ENCODE peak calls at places on chromosomes 12 and 14, in four cellular contexts. One of them, this sample, is unnamed. For H3K4me1, the result is how much of the 10 kb centered on the place peaks cover.

GRCh38 chr14:98167253-98167652 is 1104.7 kb downstream of the BCL11B start:
- DNase-seq in H1: no peak
- DNase-seq in IMR-90: no peak
- DNase-seq in mesendoderm: no peak
- DNase-seq in this sample: no peak

GRCh38 chr14:43475762-43476161 is 1031.3 kb downstream of the FSCB start:
- DNase-seq in mesendoderm: no peak
- DNase-seq in IMR-90: no peak
- DNase-seq in H1: no peak
- DNase-seq in this sample: no peak

GRCh38 chr14:54483848-54484247 is 4.9 kb downstream of the GMFB start:
- DNase-seq in H1: no peak
- DNase-seq in mesendoderm: no peak
- DNase-seq in IMR-90: no peak
- DNase-seq in this sample: no peak

GRCh38 chr14:73272393-73272792 is 35.1 kb downstream of the PAPLN start:
- DNase-seq in H1: no peak
- DNase-seq in mesendoderm: no peak
- DNase-seq in IMR-90: no peak
- DNase-seq in this sample: no peak

GRCh38 chr12:57165741-57166140 is 18.3 kb upstream of the LRP1-AS start:
- DNase-seq in IMR-90: no peak
- DNase-seq in mesendoderm: no peak
- DNase-seq in H1: no peak
- DNase-seq in this sample: no peak

GRCh38 chr12:64780220-64780530 is 21.0 kb upstream of the GNS start:
- DNase-seq in mesendoderm: no peak
- DNase-seq in IMR-90: no peak
- DNase-seq in H1: peak
- DNase-seq in this sample: no peak

GRCh38 chr12:100251917-100252316 is 15.0 kb downstream of the DEPDC4 start:
- DNase-seq in H1: no peak
- DNase-seq in mesendoderm: no peak
- DNase-seq in IMR-90: no peak
- DNase-seq in this sample: no peak

GRCh38 chr12:119681139-119681538 is 13.2 kb downstream of the PRKAB1 start:
- DNase-seq in mesendoderm: no peak
- DNase-seq in IMR-90: no peak
- DNase-seq in H1: no peak
- DNase-seq in this sample: no peak

GRCh38 chr14:99732436-99733220 is 48.5 kb downstream of the CYP46A1 start:
- DNase-seq in mesendoderm: no peak
- DNase-seq in IMR-90: no peak
- DNase-seq in H1: no peak
- DNase-seq in this sample: peak

GRCh38 chr14:75070383-75070782 is 942 bp downstream of the ZC2HC1C start:
- DNase-seq in H1: no peak
- DNase-seq in IMR-90: no peak
- DNase-seq in mesendoderm: no peak
- DNase-seq in this sample: no peak

GRCh38 chr14:102545461-102546265 is 36.1 kb upstream of the ANKRD9 start:
- DNase-seq in H1: peak
- DNase-seq in mesendoderm: peak
- DNase-seq in IMR-90: peak
- DNase-seq in this sample: peak

GRCh38 chr14:35367056-35367372 is 37.5 kb downstream of the NFKBIA start:
- DNase-seq in mesendoderm: no peak
- DNase-seq in IMR-90: no peak
- DNase-seq in H1: no peak
- DNase-seq in this sample: no peak

GRCh38 chr14:35366521-35366976 is 38.0 kb downstream of the NFKBIA start:
- DNase-seq in H1: no peak
- DNase-seq in IMR-90: no peak
- DNase-seq in mesendoderm: no peak
- DNase-seq in this sample: no peak

GRCh38 chr14:35368139-35368460 is 36.4 kb downstream of the NFKBIA start:
- DNase-seq in mesendoderm: no peak
- DNase-seq in H1: no peak
- DNase-seq in IMR-90: no peak
- DNase-seq in this sample: no peak

GRCh38 chr14:35365130-35366047 is 39.2 kb downstream of the NFKBIA start:
- DNase-seq in mesendoderm: peak
- DNase-seq in IMR-90: peak
- DNase-seq in H1: no peak
- DNase-seq in this sample: no peak

GRCh38 chr14:35366048-35366428 is 38.5 kb downstream of the NFKBIA start:
- DNase-seq in IMR-90: peak
- DNase-seq in mesendoderm: no peak
- DNase-seq in H1: no peak
- DNase-seq in this sample: no peak
- H2BK120ac ChIP-seq in IMR-90: peak
- H2BK120ac ChIP-seq in mesendoderm: no peak
- H2BK120ac ChIP-seq in H1: no peak
- H2BK120ac ChIP-seq in this sample: no peak

GRCh38 chr12:116628989-116629388 is 69.8 kb downstream of the MAP1LC3B2 start:
- DNase-seq in mesendoderm: no peak
- DNase-seq in IMR-90: no peak
- DNase-seq in H1: no peak
- DNase-seq in this sample: no peak

GRCh38 chr12:116626153-116626552 is 67.0 kb downstream of the MAP1LC3B2 start:
- DNase-seq in IMR-90: no peak
- DNase-seq in H1: no peak
- DNase-seq in mesendoderm: no peak
- DNase-seq in this sample: no peak

GRCh38 chr12:116630762-116631161 is 71.6 kb downstream of the MAP1LC3B2 start:
- DNase-seq in IMR-90: no peak
- DNase-seq in mesendoderm: no peak
- DNase-seq in H1: no peak
- DNase-seq in this sample: no peak

GRCh38 chr12:116629451-116629850 is 70.3 kb downstream of the MAP1LC3B2 start:
- DNase-seq in mesendoderm: no peak
- DNase-seq in H1: no peak
- DNase-seq in IMR-90: no peak
- DNase-seq in this sample: no peak

GRCh38 chr12:116628450-116628793 is 69.2 kb downstream of the MAP1LC3B2 start:
- DNase-seq in H1: no peak
- DNase-seq in IMR-90: no peak
- DNase-seq in mesendoderm: no peak
- DNase-seq in this sample: no peak
- H3K4me1 ChIP-seq in H1: under half
- H3K4me1 ChIP-seq in IMR-90: under half
- H3K4me1 ChIP-seq in mesendoderm: under half
- H3K4me1 ChIP-seq in this sample: under half

GRCh38 chr12:1732914-1733313 is 42.0 kb downstream of the ADIPOR2 start:
- DNase-seq in H1: no peak
- DNase-seq in mesendoderm: no peak
- DNase-seq in IMR-90: no peak
- DNase-seq in this sample: no peak
- H3K56ac ChIP-seq in H1: no peak
- H3K56ac ChIP-seq in mesendoderm: no peak
- H3K56ac ChIP-seq in IMR-90: no peak
- H3K56ac ChIP-seq in this sample: no peak

GRCh38 chr12:109475993-109476806 is 900 bp downstream of the KCTD10 start:
- DNase-seq in H1: no peak
- DNase-seq in IMR-90: no peak
- DNase-seq in mesendoderm: peak
- DNase-seq in this sample: no peak

GRCh38 chr12:109477963-109478315 is 505 bp downstream of the UBE3B start:
- DNase-seq in H1: no peak
- DNase-seq in IMR-90: no peak
- DNase-seq in mesendoderm: no peak
- DNase-seq in this sample: no peak

GRCh38 chr12:109477185-109477962 is at the start of the genes KCTD10 and UBE3B:
- DNase-seq in H1: peak
- DNase-seq in IMR-90: peak
- DNase-seq in mesendoderm: peak
- DNase-seq in this sample: peak

GRCh38 chr12:109475121-109475520 is 2.0 kb downstream of the KCTD10 start:
- DNase-seq in IMR-90: no peak
- DNase-seq in H1: no peak
- DNase-seq in mesendoderm: no peak
- DNase-seq in this sample: no peak

DNA sequence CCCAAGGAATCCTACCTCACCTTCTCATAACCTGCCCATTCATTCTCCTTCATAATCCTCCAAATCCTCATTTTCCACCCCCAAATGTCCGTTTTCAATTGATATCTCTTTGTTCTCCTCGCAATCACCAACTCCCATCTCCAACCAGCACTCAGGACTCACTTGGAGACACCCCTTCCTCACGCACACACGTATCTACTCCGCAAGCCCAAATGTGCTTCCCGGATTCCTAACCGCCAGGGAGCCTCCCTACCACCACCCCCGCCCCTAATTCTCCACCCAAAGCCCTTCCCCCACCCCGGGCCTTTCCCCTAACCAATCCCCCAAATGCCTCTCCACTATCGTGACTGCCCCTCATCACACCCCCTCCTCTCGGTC is 304 bp downstream of the KCTD10 start:
- DNase-seq in IMR-90: no peak
- DNase-seq in H1: no peak
- DNase-seq in mesendoderm: no peak
- DNase-seq in this sample: no peak
- H2BK120ac ChIP-seq in IMR-90: peak
- H2BK120ac ChIP-seq in H1: no peak
- H2BK120ac ChIP-seq in mesendoderm: no peak
- H2BK120ac ChIP-seq in this sample: no peak

GRCh38 chr14:89366580-89367448 is 50.2 kb downstream of the FOXN3 start:
- DNase-seq in IMR-90: no peak
- DNase-seq in H1: peak
- DNase-seq in mesendoderm: no peak
- DNase-seq in this sample: no peak
- H3K4me1 ChIP-seq in IMR-90: under half
- H3K4me1 ChIP-seq in H1: under half
- H3K4me1 ChIP-seq in mesendoderm: under half
- H3K4me1 ChIP-seq in this sample: under half

DNA sequence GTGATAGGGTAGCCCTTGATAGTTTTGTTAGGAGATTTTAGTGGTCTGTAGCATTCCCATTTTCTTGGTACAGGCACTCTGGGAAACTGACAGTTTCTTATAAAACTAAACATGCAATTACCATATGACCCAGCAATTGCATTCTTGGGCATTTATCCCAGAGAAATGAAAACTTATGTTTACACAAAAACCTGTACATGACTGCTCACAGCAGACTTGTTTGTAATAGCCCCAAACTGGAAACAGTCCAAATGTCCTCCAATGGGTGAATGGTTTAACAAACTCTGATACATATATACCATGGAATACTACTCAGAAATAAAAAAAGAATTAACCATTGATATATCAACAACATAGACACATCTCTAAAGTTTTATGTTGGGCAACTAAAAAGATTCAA is 75.5 kb downstream of the BORCS5 start:
- DNase-seq in mesendoderm: no peak
- DNase-seq in IMR-90: peak
- DNase-seq in H1: no peak
- DNase-seq in this sample: no peak
- H3K56ac ChIP-seq in mesendoderm: no peak
- H3K56ac ChIP-seq in IMR-90: no peak
- H3K56ac ChIP-seq in H1: no peak
- H3K56ac ChIP-seq in this sample: no peak

This sample was measured in H9.